ENCODE peak calls at places on chromosomes 4 and X, in four cellular contexts. V is K562, E is HepG2, X is H1. K is an unnamed sample.

GRCh38 chr4:52028970-52029369 is 8.8 kb upstream of the LRRC66 start:
- DNase-seq in X (no peak), V (no peak), E (no peak), K (no peak)

GRCh38 chr4:10089346-10089745 is 27.3 kb downstream of the WDR1 start:
- DNase-seq in V (no peak), X (no peak), E (peak), K (no peak)

GRCh38 chrX:21934414-21934813 is 6.1 kb upstream of the SMS start:
- DNase-seq in V (no peak), X (no peak), E (no peak), K (no peak)

GRCh38 chr4:119748853-119749252 is 120.2 kb upstream of the PDE5A start:
- DNase-seq in V (no peak), E (no peak), X (no peak), K (no peak)

GRCh38 chrX:2608638-2609430 is 82.3 kb upstream of the CD99 start:
- DNase-seq in E (peak), X (peak), V (peak), K (no peak)

GRCh38 chr4:169045862-169046584 is 36.0 kb upstream of the CBR4 start:
- DNase-seq in V (no peak), X (no peak), E (no peak), K (no peak)

GRCh38 chr4:68693325-68694075 is 23.0 kb upstream of the UGT2B15 start:
- DNase-seq in E (no peak), V (no peak), X (no peak), K (no peak)

GRCh38 chr4:177367336-177367735 is 57.7 kb downstream of the NEIL3 start:
- DNase-seq in V (no peak), X (no peak), E (peak), K (no peak)

GRCh38 chrX:40646489-40647306 is 663 bp downstream of the CXorf38 start:
- DNase-seq in V (peak), E (no peak), X (peak), K (no peak)

GRCh38 chr4:109171098-109171497 is 131.4 kb downstream of the COL25A1 start:
- DNase-seq in E (no peak), X (no peak), V (no peak), K (no peak)

GRCh38 chrX:73728518-73729023 is 165.6 kb downstream of the CHIC1 start:
- DNase-seq in V (no peak), X (no peak), E (no peak), K (no peak)

GRCh38 chr4:163941221-163941865 is 446.9 kb downstream of the TMA16 start:
- DNase-seq in X (no peak), E (no peak), V (no peak), K (no peak)

GRCh38 chr4:89420507-89420906 is 112.9 kb upstream of the GPRIN3 start:
- DNase-seq in V (no peak), E (no peak), X (no peak), K (no peak)

GRCh38 chr4:94341468-94341867 is 1.2 kb downstream of the HPGDS start:
- DNase-seq in X (no peak), E (no peak), V (no peak), K (no peak)

GRCh38 chr4:98374643-98375042 is 113.5 kb downstream of the RAP1GDS1 start:
- DNase-seq in E (no peak), V (no peak), X (no peak), K (no peak)

GRCh38 chr4:88107406-88108107 is 50.9 kb downstream of the ABCG2 start:
- DNase-seq in X (no peak), E (peak), V (no peak), K (no peak)

GRCh38 chrX:150155396-150156048 is 207.6 kb upstream of the MAMLD1 start:
- DNase-seq in V (no peak), E (no peak), X (no peak), K (no peak)

GRCh38 chrX:78105944-78106650 is 2.0 kb downstream of the PGK1 start:
- DNase-seq in V (no peak), X (no peak), E (no peak), K (no peak)

DNA sequence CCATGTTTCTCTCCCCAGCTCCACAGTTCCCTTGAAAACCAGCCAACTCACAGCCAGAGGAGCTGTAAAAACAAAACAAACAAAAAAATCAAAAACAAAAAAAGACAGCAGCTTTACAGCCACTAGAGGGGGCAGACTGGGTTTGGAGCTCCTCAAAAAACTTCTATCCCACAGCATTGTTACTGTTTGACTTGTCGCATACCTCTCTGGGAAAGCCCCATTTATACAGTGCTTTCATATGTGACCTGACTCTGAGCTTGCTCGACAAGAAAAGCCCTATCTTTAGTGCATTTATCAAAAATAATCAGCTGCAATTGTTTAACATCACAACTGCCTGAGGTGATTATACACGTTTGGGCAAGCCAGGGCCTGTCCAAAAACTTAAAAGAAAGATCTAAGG is 21.6 kb downstream of the TSPAN6 start:
- DNase-seq in E (peak), V (no peak), X (no peak), K (peak)
- TF ChIP-seq HDAC6 in E (no peak), V (no peak), X (no peak), K (no peak)

DNA sequence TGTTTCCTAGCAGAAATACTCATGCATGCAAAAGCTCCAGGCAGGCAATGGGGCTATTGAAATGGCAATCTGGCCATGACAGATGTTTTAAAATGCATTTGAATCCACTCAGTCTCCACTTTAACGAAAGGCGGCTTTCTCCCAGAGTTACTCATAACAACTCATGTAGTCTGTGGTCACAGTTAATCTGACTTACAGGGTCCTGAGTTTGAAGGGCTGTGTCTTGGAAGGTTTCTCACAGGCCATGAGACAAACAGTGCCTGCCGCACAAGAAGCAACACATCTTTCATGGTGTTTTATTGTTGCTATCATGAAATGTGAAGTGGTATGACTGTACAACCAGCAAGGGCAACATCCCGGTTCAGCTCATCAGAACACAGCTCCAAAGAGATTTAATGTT is 185.8 kb downstream of the AMELX start:
- DNase-seq in X (no peak), E (no peak), V (no peak), K (no peak)
- TF ChIP-seq HDAC6 in X (no peak), E (no peak), V (no peak), K (no peak)

DNA sequence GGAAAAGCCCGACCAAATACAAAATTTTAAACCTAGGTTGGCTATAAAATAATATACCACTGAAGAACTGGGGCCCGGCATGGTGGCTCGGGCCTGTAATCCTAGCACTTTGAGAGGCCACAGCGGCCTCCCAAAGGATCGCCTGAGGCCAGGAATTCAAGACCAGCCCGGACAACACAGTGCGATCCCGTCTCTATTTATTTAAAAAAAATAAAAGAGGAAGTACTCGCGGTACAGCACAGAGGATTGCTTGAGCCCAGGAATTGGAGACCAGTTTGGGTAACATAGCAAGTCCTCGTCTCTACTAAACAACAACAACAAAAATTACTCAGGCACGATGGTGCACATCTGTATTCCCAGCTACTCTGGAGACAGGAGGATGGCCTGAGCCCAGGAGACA is 44.8 kb upstream of the CDKN2AIP start:
- DNase-seq in E (no peak), V (no peak), X (no peak), K (no peak)
- TF ChIP-seq HDAC6 in E (no peak), V (no peak), X (no peak), K (no peak)

GRCh38 chr4:13521047-13521446 is 23.3 kb downstream of the NKX3-2 start:
- DNase-seq in E (no peak), X (no peak), V (no peak), K (no peak)
- TF ChIP-seq HDAC6 in E (no peak), X (no peak), V (no peak), K (no peak)

GRCh38 chr4:142236268-142236667 is 599.9 kb downstream of the IL15 start:
- DNase-seq in X (no peak), E (no peak), V (no peak), K (no peak)
- TF ChIP-seq HDAC6 in X (no peak), E (no peak), V (no peak), K (no peak)

GRCh38 chr4:1643971-1644735 is 40.0 kb downstream of the FAM53A start:
- DNase-seq in E (no peak), V (no peak), X (no peak), K (no peak)

GRCh38 chr4:1642196-1642951 is 41.7 kb downstream of the FAM53A start:
- DNase-seq in V (no peak), E (no peak), X (no peak), K (no peak)

GRCh38 chr4:1640110-1640509 is 44.0 kb downstream of the FAM53A start:
- DNase-seq in X (no peak), E (no peak), V (no peak), K (no peak)

GRCh38 chr4:1639299-1639868 is 44.7 kb downstream of the FAM53A start:
- DNase-seq in V (no peak), X (no peak), E (no peak), K (no peak)

DNA sequence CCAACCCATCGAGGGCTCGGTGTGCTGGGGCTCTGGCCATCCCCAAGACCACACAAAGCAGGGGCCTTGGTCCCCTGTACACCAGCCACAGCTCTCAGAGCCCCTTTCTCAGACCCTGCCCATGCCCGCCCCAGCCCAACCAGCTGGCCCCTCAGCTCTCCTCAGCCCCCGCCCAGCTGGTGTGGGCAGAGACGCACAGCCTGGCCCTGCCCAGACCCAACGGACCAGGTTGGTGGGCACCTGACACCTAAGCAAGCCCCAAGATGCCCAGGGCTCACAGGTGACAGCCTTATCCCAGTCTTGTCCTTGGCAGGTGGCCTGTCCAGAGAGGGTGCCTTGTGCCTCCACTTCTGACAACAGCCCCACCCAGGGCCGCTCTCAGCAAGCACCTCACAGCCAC is 42.4 kb downstream of the FAM53A start:
- DNase-seq in X (no peak), V (no peak), E (no peak), K (no peak)
- TF ChIP-seq HDAC6 in X (no peak), V (no peak), E (no peak), K (no peak)

DNA sequence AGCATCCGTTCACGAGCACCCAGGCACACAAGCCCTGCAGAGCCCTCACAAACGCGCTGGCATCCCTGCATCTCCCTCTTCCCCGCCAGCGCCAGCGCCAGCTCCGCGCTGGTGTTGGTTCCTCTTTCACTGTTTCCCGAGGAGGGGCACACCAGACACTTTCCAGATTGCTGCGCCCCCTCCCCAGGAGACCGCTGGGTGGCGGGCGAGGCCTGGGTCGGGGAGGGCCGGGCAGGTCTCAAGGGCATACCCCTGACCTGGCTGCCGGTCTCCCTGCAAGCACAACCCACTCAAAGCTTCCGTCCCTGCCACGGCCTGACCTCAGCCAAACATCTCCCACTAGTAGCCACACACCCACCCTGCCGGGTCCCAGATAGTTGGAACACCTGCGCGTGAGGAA is 2.2 kb upstream of the NKX1-1 start:
- DNase-seq in E (no peak), V (no peak), X (peak), K (no peak)
- TF ChIP-seq HDAC6 in E (no peak), V (no peak), X (no peak), K (no peak)

DNA sequence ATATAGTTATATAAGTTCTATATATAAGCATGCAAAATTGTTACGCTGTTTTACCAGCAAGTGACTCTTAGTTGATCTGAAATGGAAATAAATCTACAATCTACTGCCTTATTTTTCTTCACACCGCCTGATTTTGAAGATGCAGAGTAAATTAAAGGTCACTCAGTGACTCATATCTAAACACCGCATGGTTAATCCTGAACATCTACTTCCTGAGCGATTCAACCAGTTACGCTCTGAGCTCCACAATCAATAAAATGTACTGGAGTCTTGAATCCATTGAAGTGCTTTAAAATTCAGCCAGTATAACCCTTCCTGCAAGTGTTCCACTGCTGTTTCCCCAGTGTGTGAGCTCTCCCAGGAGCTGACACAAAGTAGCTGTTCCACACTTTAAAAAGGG is 192.8 kb downstream of the SLC7A11 start:
- DNase-seq in E (no peak), X (no peak), V (no peak), K (no peak)
- TF ChIP-seq HDAC6 in E (no peak), X (no peak), V (no peak), K (no peak)

GRCh38 chrX:119013146-119013545 is 38.7 kb downstream of the LONRF3 start:
- DNase-seq in V (no peak), E (no peak), X (no peak), K (no peak)

GRCh38 chrX:119010491-119010890 is 36.1 kb downstream of the LONRF3 start:
- DNase-seq in X (no peak), E (no peak), V (no peak), K (no peak)

GRCh38 chrX:119015407-119016242 is 41.2 kb downstream of the LONRF3 start:
- DNase-seq in V (no peak), E (no peak), X (no peak), K (peak)
- TF ChIP-seq HDAC6 in V (no peak), E (no peak), X (no peak), K (no peak)

DNA sequence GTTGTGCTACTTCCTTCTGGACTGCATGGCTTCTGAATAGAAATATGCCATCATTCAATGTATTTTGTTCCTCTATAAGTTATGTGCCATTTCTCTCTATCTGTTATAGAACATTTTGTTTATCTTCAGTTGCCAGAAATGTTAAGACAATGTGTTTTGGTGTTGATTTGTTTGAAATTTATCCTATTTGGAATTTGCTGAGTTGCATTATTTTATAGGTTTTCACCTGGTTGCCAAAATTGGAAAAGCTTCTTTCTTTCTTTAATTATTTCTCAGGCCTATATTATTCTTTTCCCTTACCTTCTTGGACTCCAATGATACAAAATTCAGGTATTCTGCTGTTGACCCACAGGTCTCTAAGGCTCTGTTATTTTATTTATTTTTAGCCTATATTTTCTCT is 33.4 kb upstream of the CFAP47 start:
- DNase-seq in X (no peak), V (no peak), E (no peak), K (no peak)
- TF ChIP-seq HDAC6 in X (no peak), V (no peak), E (no peak), K (no peak)

K was measured in GM12878.